ENCODE peak calls at places on chromosomes 6 and 20, in five cellular contexts. M is mammary epithelial cell, L is heart right ventricle, Q is fibroblast of mammary gland, C is kidney. H is an unnamed sample.
A peak's percentile ranks its signal among the peaks of the same experiment; 100 is the strongest.

GRCh38 chr6:26022166-26022510 is 59.5 kb downstream of the TRIM38 start:
- DNase-seq in M (peak; percentile 31), L (no peak), Q (peak; percentile 86), C (no peak), H (peak; percentile 71)

GRCh38 chr20:38321959-38322598 is 18.1 kb downstream of the BPI start:
- DNase-seq in M (peak; percentile 29), L (no peak), Q (peak; percentile 73), C (no peak), H (peak; percentile 70)

GRCh38 chr6:12572884-12573824 is 143.4 kb upstream of the PHACTR1 start:
- DNase-seq in M (peak; percentile 60), L (no peak), Q (peak; percentile 44), C (no peak), H (peak; percentile 73)

GRCh38 chr20:3407426-3408250 is at the start of gene DNAAF9:
- DNase-seq in M (peak; percentile 90), L (peak; percentile 78), Q (peak; percentile 69), C (peak; percentile 92), H (peak; percentile 95)

GRCh38 chr6:80523531-80523970 is 417.1 kb downstream of the BCKDHB start:
- DNase-seq in M (no peak), L (peak; percentile 11), Q (no peak), C (peak; percentile 60), H (peak; percentile 21)

GRCh38 chr6:131103296-131103695 is 32.0 kb upstream of the AKAP7 start:
- DNase-seq in M (no peak), L (no peak), Q (peak; percentile 17), C (no peak), H (no peak)

GRCh38 chr20:12570371-12570770 is 438.4 kb upstream of the SPTLC3 start:
- DNase-seq in M (peak; percentile 19), L (no peak), Q (no peak), C (no peak), H (peak; percentile 51)

GRCh38 chr20:47379433-47380150 is 23.1 kb upstream of the ZMYND8 start:
- DNase-seq in M (no peak), L (no peak), Q (peak; percentile 99), C (no peak), H (no peak)

GRCh38 chr20:44644384-44645131 is 6.9 kb downstream of the ADA start:
- DNase-seq in M (no peak), L (no peak), Q (no peak), C (peak; percentile 52), H (no peak)

GRCh38 chr20:13817342-13817741 is 32.5 kb downstream of the NDUFAF5 start:
- DNase-seq in M (no peak), L (no peak), Q (peak; percentile 53), C (no peak), H (peak; percentile 40)

GRCh38 chr6:14791525-14791924 is 454.3 kb upstream of the JARID2 start:
- DNase-seq in M (peak; percentile 37), L (no peak), Q (peak; percentile 62), C (no peak), H (peak; percentile 18)

GRCh38 chr6:87407531-87407895 is 259 bp upstream of the CFAP206 start:
- DNase-seq in M (no peak), L (no peak), Q (peak; percentile 41), C (no peak), H (peak; percentile 42)

GRCh38 chr20:63328716-63329275 is 32.4 kb downstream of the CHRNA4 start:
- DNase-seq in M (no peak), L (peak; percentile 4), Q (no peak), C (peak; percentile 45), H (no peak)

GRCh38 chr20:44624152-44624551 is 27.3 kb downstream of the ADA start:
- DNase-seq in M (no peak), L (no peak), Q (no peak), C (no peak), H (no peak)

GRCh38 chr6:136334465-136334846 is 44.8 kb upstream of the BCLAF1 start:
- DNase-seq in M (no peak), L (peak; percentile 20), Q (no peak), C (no peak), H (no peak)

GRCh38 chr20:49970498-49970897 is 12.3 kb upstream of the SNAI1 start:
- DNase-seq in M (no peak), L (no peak), Q (no peak), C (no peak), H (no peak)

GRCh38 chr20:59933296-59933848 is at the start of gene SYCP2:
- DNase-seq in M (peak; percentile 11), L (peak; percentile 76), Q (peak; percentile 35), C (peak; percentile 83), H (peak; percentile 33)

GRCh38 chr20:63626424-63627128 is at the start of gene GMEB2:
- DNase-seq in M (no peak), L (peak; percentile 82), Q (peak; percentile 61), C (peak; percentile 92), H (peak; percentile 63)

GRCh38 chr6:69953491-69953890 is 87.1 kb downstream of the COL19A1 start:
- DNase-seq in M (no peak), L (no peak), Q (no peak), C (no peak), H (no peak)

GRCh38 chr6:35185302-35185681 is 28.5 kb upstream of the SCUBE3 start:
- DNase-seq in M (no peak), L (peak; percentile 65), Q (peak; percentile 43), C (peak; percentile 65), H (peak; percentile 81)

GRCh38 chr20:1423625-1424106 is 30.8 kb upstream of the FKBP1A start:
- DNase-seq in M (no peak), L (no peak), Q (peak; percentile 76), C (no peak), H (peak; percentile 84)

GRCh38 chr6:167119680-167120556 is 3.0 kb upstream of the CCR6 start:
- DNase-seq in M (no peak), L (no peak), Q (no peak), C (no peak), H (no peak)

GRCh38 chr6:4059115-4059777 is 19.7 kb downstream of the FAM217A start:
- DNase-seq in M (peak; percentile 83), L (no peak), Q (peak; percentile 90), C (no peak), H (peak; percentile 87)

GRCh38 chr6:23244300-23244699 is 674.9 kb downstream of the HDGFL1 start:
- DNase-seq in M (peak; percentile 48), L (no peak), Q (peak; percentile 94), C (no peak), H (peak; percentile 88)

GRCh38 chr6:167129588-167129987 is 6.7 kb downstream of the CCR6 start:
- DNase-seq in M (no peak), L (no peak), Q (no peak), C (no peak), H (no peak)

GRCh38 chr6:29564875-29565274 is 5.3 kb upstream of the UBD start:
- DNase-seq in M (no peak), L (no peak), Q (no peak), C (no peak), H (peak; percentile 15)

GRCh38 chr6:167578371-167578901 is 248.3 kb upstream of the AFDN start:
- DNase-seq in M (no peak), L (no peak), Q (no peak), C (no peak), H (no peak)

GRCh38 chr6:16676376-16676775 is 84.9 kb downstream of the ATXN1 start:
- DNase-seq in M (no peak), L (no peak), Q (no peak), C (no peak), H (no peak)

GRCh38 chr6:36692220-36692619 is 5.4 kb upstream of the RAB44 start:
- DNase-seq in M (no peak), L (no peak), Q (no peak), C (no peak), H (no peak)

GRCh38 chr6:149831380-149831820 is 32.8 kb downstream of the LRP11 start:
- DNase-seq in M (peak; percentile 79), L (no peak), Q (no peak), C (no peak), H (no peak)

GRCh38 chr6:75377386-75377785 is 92.8 kb upstream of the TMEM30A start:
- DNase-seq in M (no peak), L (no peak), Q (no peak), C (no peak), H (no peak)

GRCh38 chr20:2809690-2810089 is 5.1 kb upstream of the C20orf141 start:
- DNase-seq in M (no peak), L (no peak), Q (no peak), C (peak; percentile 16), H (no peak)

GRCh38 chr6:8481727-8482126 is 46.4 kb upstream of the SLC35B3 start:
- DNase-seq in M (no peak), L (no peak), Q (peak; percentile 18), C (no peak), H (no peak)

GRCh38 chr6:6003334-6004146 is 3.2 kb downstream of the NRN1 start:
- DNase-seq in M (peak; percentile 38), L (peak; percentile 34), Q (peak; percentile 62), C (peak; percentile 75), H (no peak)

GRCh38 chr6:41284726-41285125 is 1.8 kb downstream of the TREM1 start:
- DNase-seq in M (peak; percentile 79), L (no peak), Q (peak; percentile 75), C (no peak), H (peak; percentile 55)
- H3K4me3 ChIP-seq in M (no peak overlapping the region), L (no peak overlapping the region), Q (no peak overlapping the region), C (no peak overlapping the region), H (no peak overlapping the region)

GRCh38 chr6:112502348-112503130 is 155.4 kb downstream of the RFPL4B start:
- DNase-seq in M (no peak), L (no peak), Q (peak; percentile 26), C (no peak), H (no peak)
- TF ChIP-seq CTCF in M (peak; percentile 36), L (peak; percentile 30), Q (peak; percentile 48), C (no peak), H (peak; percentile 27)

GRCh38 chr6:82775361-82775760 is 290.3 kb downstream of the UBE3D start:
- DNase-seq in M (no peak), L (no peak), Q (no peak), C (no peak), H (no peak)

GRCh38 chr6:82767447-82767846 is 298.2 kb downstream of the UBE3D start:
- DNase-seq in M (no peak), L (no peak), Q (no peak), C (no peak), H (no peak)

GRCh38 chr6:82778985-82779384 is 286.7 kb downstream of the UBE3D start:
- DNase-seq in M (no peak), L (no peak), Q (no peak), C (no peak), H (no peak)

GRCh38 chr6:82775989-82776388 is 289.7 kb downstream of the UBE3D start:
- DNase-seq in M (no peak), L (no peak), Q (no peak), C (no peak), H (no peak)

DNA sequence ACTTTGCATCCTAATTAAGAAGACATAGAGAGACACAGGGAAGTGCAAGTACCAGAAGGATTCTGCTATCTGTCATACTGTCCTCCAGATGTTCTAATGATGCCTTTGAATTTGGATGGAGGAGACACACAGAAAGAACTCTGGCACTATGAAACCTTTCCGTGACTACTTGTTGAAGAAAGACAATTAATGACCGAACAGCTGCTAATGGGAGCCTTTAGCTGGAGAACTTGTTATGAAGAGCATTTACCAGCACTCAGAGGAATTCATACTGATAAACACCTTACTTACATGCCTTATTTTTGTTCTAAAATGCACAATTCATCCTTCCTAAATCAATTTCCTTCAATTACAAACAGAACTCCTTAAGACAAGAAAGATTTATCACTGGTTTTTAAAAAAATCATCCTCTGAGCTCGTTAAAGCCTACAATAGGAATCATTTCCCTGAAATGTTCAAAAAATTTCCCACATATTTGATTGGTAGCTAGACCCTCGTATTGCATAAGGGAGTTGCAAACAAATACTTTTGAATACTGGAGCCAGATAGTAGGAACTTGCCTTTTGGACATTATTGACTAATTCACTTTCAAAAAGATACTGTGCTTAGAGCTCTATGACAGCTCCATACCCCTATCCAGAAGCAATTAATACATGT is 292.5 kb downstream of the UBE3D start:
- DNase-seq in M (no peak), L (no peak), Q (no peak), C (no peak), H (no peak)
- H3K4me3 ChIP-seq in M (no peak overlapping the region), L (no peak overlapping the region), Q (no peak overlapping the region), C (no peak overlapping the region), H (no peak overlapping the region)

GRCh38 chr20:25470045-25470444 is 62.6 kb downstream of the GINS1 start:
- DNase-seq in M (peak; percentile 18), L (no peak), Q (peak; percentile 49), C (peak; percentile 52), H (peak; percentile 72)
- TF ChIP-seq CTCF in M (peak; percentile 76), L (peak; percentile 35), Q (peak; percentile 42), C (no peak), H (peak; percentile 81)

H was measured in epithelial cell of esophagus.